ENCODE peak calls at places on chromosome 21, in eight cellular contexts. N is mesendoderm; M is caudate nucleus; C is activated T-cell treated with anti-CD3 and anti-CD28 coated beads for 1 hour; A is fibroblast of pulmonary artery; E is central memory CD4-positive, alpha-beta T cell; B is posterior cingulate gyrus; P is activated T-helper 1 cell treated with anti-CD3 and anti-CD28 coated beads, Interleukin-2, amount 50 U/mL, for 16 hours. S is an unnamed sample.

GRCh38 chr21:33362044-33362555 is 37.3 kb downstream of the IFNAR1 start:
- DNase-seq in P (peak), M (no peak), C (peak), B (no peak), E (peak), A (no peak), N (peak), S (peak)

GRCh38 chr21:45091540-45092322 is 17.4 kb downstream of the ADARB1 start:
- DNase-seq in E (no peak), A (no peak), M (no peak), C (no peak), P (no peak), N (no peak), B (no peak), S (no peak)

GRCh38 chr21:27819299-27819698 is 852.4 kb upstream of the ADAMTS5 start:
- DNase-seq in E (no peak), N (no peak), C (no peak), A (no peak), B (no peak), P (no peak), M (no peak), S (no peak)

GRCh38 chr21:27388835-27389234 is 421.9 kb upstream of the ADAMTS5 start:
- DNase-seq in E (no peak), C (no peak), N (no peak), A (no peak), P (no peak), B (no peak), M (no peak), S (no peak)

GRCh38 chr21:42466700-42467612 is 29.1 kb downstream of the RSPH1 start:
- DNase-seq in N (peak), C (no peak), E (no peak), M (no peak), B (no peak), A (peak), P (no peak), S (peak)

GRCh38 chr21:36743446-36743845 is 44.5 kb downstream of the SIM2 start:
- DNase-seq in A (no peak), M (no peak), P (no peak), N (no peak), C (no peak), E (no peak), B (no peak), S (no peak)

GRCh38 chr21:39319814-39320332 is 6.4 kb upstream of the BRWD1 start:
- DNase-seq in P (no peak), M (no peak), A (peak), B (no peak), C (no peak), E (no peak), N (no peak), S (peak)

GRCh38 chr21:35559881-35560280 is 500.4 kb downstream of the SETD4 start:
- DNase-seq in A (peak), B (no peak), N (no peak), C (no peak), P (no peak), M (no peak), E (no peak), S (peak)

GRCh38 chr21:42624095-42624830 is 29.2 kb upstream of the PDE9A start:
- DNase-seq in P (no peak), C (no peak), M (no peak), N (no peak), E (no peak), B (no peak), A (no peak), S (no peak)

GRCh38 chr21:32747396-32747795 is 19.6 kb upstream of the SYNJ1 start:
- DNase-seq in A (no peak), M (no peak), C (no peak), E (no peak), B (no peak), P (no peak), N (no peak), S (no peak)

GRCh38 chr21:25283720-25284119 is 323.6 kb downstream of the MRPL39 start:
- DNase-seq in B (no peak), E (peak), N (peak), A (peak), P (no peak), M (no peak), C (no peak), S (peak)

GRCh38 chr21:29135481-29135880 is 5.0 kb downstream of the MAP3K7CL start:
- DNase-seq in N (no peak), P (no peak), C (no peak), A (no peak), B (no peak), E (no peak), M (no peak), S (no peak)

GRCh38 chr21:37145635-37146111 is 72.6 kb downstream of the TTC3 start:
- DNase-seq in N (peak), P (no peak), B (no peak), A (no peak), C (no peak), E (no peak), M (no peak), S (peak)

GRCh38 chr21:39388038-39388810 is 39.3 kb upstream of the HMGN1 start:
- DNase-seq in C (peak), P (peak), A (peak), B (peak), M (peak), E (peak), N (peak), S (peak)

GRCh38 chr21:31660134-31660565 is 657 bp downstream of the SOD1 start:
- DNase-seq in C (peak), A (peak), P (no peak), E (peak), N (peak), B (peak), M (no peak), S (peak)

GRCh38 chr21:45698493-45698947 is 55.0 kb downstream of the PCBP3 start:
- DNase-seq in N (no peak), E (no peak), M (no peak), B (no peak), P (no peak), A (peak), C (no peak), S (peak)

GRCh38 chr21:42593815-42594157 is 59.6 kb upstream of the PDE9A start:
- DNase-seq in E (no peak), A (no peak), P (no peak), M (no peak), C (no peak), B (no peak), N (no peak), S (no peak)

GRCh38 chr21:31343680-31344480 is at the start of gene TIAM1:
- DNase-seq in A (peak), P (no peak), C (no peak), E (no peak), M (no peak), N (peak), B (peak), S (peak)

GRCh38 chr21:41246808-41247207 is 69.8 kb upstream of the FAM3B start:
- DNase-seq in C (no peak), E (no peak), P (no peak), M (no peak), A (no peak), N (no peak), B (no peak), S (no peak)

GRCh38 chr21:38879912-38880577 is 74.3 kb downstream of the ETS2 start:
- DNase-seq in B (no peak), A (no peak), P (no peak), M (no peak), C (no peak), E (no peak), N (no peak), S (no peak)